ENCODE peak calls at places on chromosomes 11 and 22, in five cellular contexts. One of them, this sample, is unnamed.

GRCh38 chr11:71366076-71366475 is 82.1 kb downstream of the DHCR7 start:
- DNase-seq in trophoblast cell: no peak
- DNase-seq in IMR-90: no peak
- DNase-seq in neuronal stem cell: no peak
- DNase-seq in H1: no peak
- DNase-seq in this sample: no peak

GRCh38 chr22:37739000-37739399 is 42.2 kb downstream of the TRIOBP start:
- DNase-seq in neuronal stem cell: no peak
- DNase-seq in IMR-90: peak
- DNase-seq in H1: no peak
- DNase-seq in trophoblast cell: no peak
- DNase-seq in this sample: peak

GRCh38 chr11:44609783-44610155 is 44.3 kb downstream of the CD82 start:
- DNase-seq in H1: no peak
- DNase-seq in neuronal stem cell: no peak
- DNase-seq in trophoblast cell: no peak
- DNase-seq in IMR-90: no peak
- DNase-seq in this sample: no peak

GRCh38 chr22:17627961-17628303 is 617 bp downstream of the ATP6V1E1 start:
- DNase-seq in trophoblast cell: peak
- DNase-seq in H1: no peak
- DNase-seq in neuronal stem cell: no peak
- DNase-seq in IMR-90: no peak
- DNase-seq in this sample: peak

GRCh38 chr11:17991799-17992433 is 20.9 kb downstream of the SERGEF start:
- DNase-seq in neuronal stem cell: no peak
- DNase-seq in trophoblast cell: peak
- DNase-seq in H1: no peak
- DNase-seq in IMR-90: peak
- DNase-seq in this sample: peak

GRCh38 chr11:19711911-19712280 is 741 bp upstream of the NAV2 start:
- DNase-seq in H1: no peak
- DNase-seq in neuronal stem cell: no peak
- DNase-seq in trophoblast cell: no peak
- DNase-seq in IMR-90: no peak
- DNase-seq in this sample: no peak

GRCh38 chr22:37208401-37209139 is 3.7 kb downstream of the SSTR3 start:
- DNase-seq in IMR-90: no peak
- DNase-seq in neuronal stem cell: no peak
- DNase-seq in trophoblast cell: no peak
- DNase-seq in H1: no peak
- DNase-seq in this sample: no peak

GRCh38 chr11:16412525-16413194 is 56.3 kb upstream of the SOX6 start:
- DNase-seq in IMR-90: no peak
- DNase-seq in H1: no peak
- DNase-seq in trophoblast cell: no peak
- DNase-seq in neuronal stem cell: no peak
- DNase-seq in this sample: no peak

GRCh38 chr11:22433066-22433450 is 94.9 kb downstream of the SLC17A6 start:
- DNase-seq in trophoblast cell: no peak
- DNase-seq in H1: no peak
- DNase-seq in IMR-90: no peak
- DNase-seq in neuronal stem cell: no peak
- DNase-seq in this sample: no peak

GRCh38 chr11:68008381-68009337 is 1.5 kb upstream of the ALDH3B1 start:
- DNase-seq in trophoblast cell: no peak
- DNase-seq in neuronal stem cell: no peak
- DNase-seq in H1: no peak
- DNase-seq in IMR-90: no peak
- DNase-seq in this sample: no peak

GRCh38 chr11:68011046-68011943 is 1.2 kb downstream of the ALDH3B1 start:
- DNase-seq in H1: no peak
- DNase-seq in neuronal stem cell: no peak
- DNase-seq in trophoblast cell: no peak
- DNase-seq in IMR-90: no peak
- DNase-seq in this sample: no peak

GRCh38 chr11:68012044-68012842 is 2.1 kb downstream of the ALDH3B1 start:
- DNase-seq in trophoblast cell: no peak
- DNase-seq in neuronal stem cell: no peak
- DNase-seq in IMR-90: no peak
- DNase-seq in H1: no peak
- DNase-seq in this sample: no peak

GRCh38 chr11:68009391-68010000 is 631 bp upstream of the ALDH3B1 start:
- DNase-seq in IMR-90: peak
- DNase-seq in H1: no peak
- DNase-seq in neuronal stem cell: no peak
- DNase-seq in trophoblast cell: peak
- DNase-seq in this sample: peak

DNA sequence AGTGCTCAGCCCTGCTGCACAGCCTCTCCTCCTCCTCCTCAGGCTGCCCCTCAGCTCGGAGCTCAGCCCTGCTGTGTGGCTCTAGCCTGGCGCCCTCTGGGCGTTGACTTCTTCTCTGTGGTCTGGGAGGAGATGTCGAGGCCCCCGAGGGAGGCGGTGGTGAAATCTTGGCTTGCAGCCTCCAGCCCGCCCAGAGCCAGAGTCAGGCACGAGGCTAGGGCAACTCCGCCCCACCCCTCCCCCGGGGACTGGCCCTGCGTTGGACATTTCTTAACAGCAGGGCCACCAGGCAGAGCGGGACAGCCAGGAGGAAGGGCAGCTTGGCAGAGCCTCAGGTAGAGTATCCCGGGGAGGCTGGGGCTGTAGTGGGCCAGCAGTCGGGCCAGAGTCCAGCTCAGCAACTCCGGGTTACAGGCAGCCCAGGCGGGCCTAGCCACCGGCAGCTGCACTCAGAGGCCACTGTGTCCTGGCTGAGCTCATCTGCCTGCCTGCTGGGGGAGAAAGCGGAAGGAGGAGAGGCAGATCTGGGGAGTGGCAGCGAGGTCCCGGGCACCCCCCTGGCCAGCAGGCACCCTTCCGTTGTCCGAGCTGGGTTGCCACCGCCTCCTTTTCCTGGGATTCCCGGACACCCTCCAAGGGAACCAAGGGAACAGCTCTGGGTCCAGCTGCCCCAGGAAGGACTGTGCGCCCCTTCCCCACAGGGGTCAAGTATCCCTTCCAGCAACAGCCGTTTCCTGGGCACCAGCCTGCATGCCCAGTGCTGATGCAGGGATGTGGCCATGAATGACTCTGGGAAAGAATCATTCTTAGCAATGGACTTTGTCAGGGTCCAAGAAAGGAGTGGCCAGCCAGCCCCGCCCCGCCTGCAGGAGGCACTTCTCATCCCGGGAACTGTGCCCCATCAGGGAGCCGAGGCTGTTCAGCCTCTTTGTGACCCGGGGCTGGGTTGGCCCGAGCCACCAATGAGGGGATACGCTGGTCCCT is at the start of gene ALDH3B1:
- DNase-seq in trophoblast cell: peak
- DNase-seq in H1: no peak
- DNase-seq in IMR-90: peak
- DNase-seq in neuronal stem cell: no peak
- DNase-seq in this sample: peak
- H3K4me3 ChIP-seq in trophoblast cell: no peak
- H3K4me3 ChIP-seq in H1: no peak
- H3K4me3 ChIP-seq in IMR-90: peak
- H3K4me3 ChIP-seq in neuronal stem cell: peak
- H3K4me3 ChIP-seq in this sample: peak

GRCh38 chr22:42699281-42699681 is 21.4 kb downstream of the A4GALT start:
- DNase-seq in trophoblast cell: no peak
- DNase-seq in IMR-90: no peak
- DNase-seq in H1: no peak
- DNase-seq in neuronal stem cell: no peak
- DNase-seq in this sample: no peak
- H3K14ac ChIP-seq in trophoblast cell: no peak
- H3K14ac ChIP-seq in IMR-90: no peak
- H3K14ac ChIP-seq in H1: no peak
- H3K14ac ChIP-seq in neuronal stem cell: peak
- H3K14ac ChIP-seq in this sample: no peak

GRCh38 chr22:49551446-49551845 is 276.2 kb downstream of the BRD1 start:
- DNase-seq in trophoblast cell: no peak
- DNase-seq in IMR-90: no peak
- DNase-seq in H1: no peak
- DNase-seq in neuronal stem cell: no peak
- DNase-seq in this sample: no peak
- H2AK5ac ChIP-seq in trophoblast cell: no peak
- H2AK5ac ChIP-seq in IMR-90: no peak
- H2AK5ac ChIP-seq in H1: no peak
- H2AK5ac ChIP-seq in neuronal stem cell: no peak
- H2AK5ac ChIP-seq in this sample: no peak

GRCh38 chr11:126318642-126319373 is 14.9 kb downstream of the DCPS start:
- DNase-seq in H1: no peak
- DNase-seq in neuronal stem cell: no peak
- DNase-seq in IMR-90: peak
- DNase-seq in trophoblast cell: no peak
- DNase-seq in this sample: peak

GRCh38 chr11:126313826-126314225 is 10.0 kb downstream of the DCPS start:
- DNase-seq in trophoblast cell: no peak
- DNase-seq in IMR-90: no peak
- DNase-seq in H1: no peak
- DNase-seq in neuronal stem cell: no peak
- DNase-seq in this sample: no peak

GRCh38 chr11:126312903-126313460 is 9.1 kb downstream of the DCPS start:
- DNase-seq in neuronal stem cell: no peak
- DNase-seq in H1: no peak
- DNase-seq in IMR-90: no peak
- DNase-seq in trophoblast cell: no peak
- DNase-seq in this sample: no peak

GRCh38 chr11:126319374-126319740 is 15.5 kb downstream of the DCPS start:
- DNase-seq in IMR-90: no peak
- DNase-seq in trophoblast cell: no peak
- DNase-seq in neuronal stem cell: no peak
- DNase-seq in H1: no peak
- DNase-seq in this sample: no peak

GRCh38 chr11:126317681-126318641 is 14.1 kb downstream of the DCPS start:
- DNase-seq in H1: no peak
- DNase-seq in IMR-90: peak
- DNase-seq in trophoblast cell: no peak
- DNase-seq in neuronal stem cell: no peak
- DNase-seq in this sample: peak
- H3K4me3 ChIP-seq in H1: no peak
- H3K4me3 ChIP-seq in IMR-90: peak
- H3K4me3 ChIP-seq in trophoblast cell: peak
- H3K4me3 ChIP-seq in neuronal stem cell: no peak
- H3K4me3 ChIP-seq in this sample: no peak

DNA sequence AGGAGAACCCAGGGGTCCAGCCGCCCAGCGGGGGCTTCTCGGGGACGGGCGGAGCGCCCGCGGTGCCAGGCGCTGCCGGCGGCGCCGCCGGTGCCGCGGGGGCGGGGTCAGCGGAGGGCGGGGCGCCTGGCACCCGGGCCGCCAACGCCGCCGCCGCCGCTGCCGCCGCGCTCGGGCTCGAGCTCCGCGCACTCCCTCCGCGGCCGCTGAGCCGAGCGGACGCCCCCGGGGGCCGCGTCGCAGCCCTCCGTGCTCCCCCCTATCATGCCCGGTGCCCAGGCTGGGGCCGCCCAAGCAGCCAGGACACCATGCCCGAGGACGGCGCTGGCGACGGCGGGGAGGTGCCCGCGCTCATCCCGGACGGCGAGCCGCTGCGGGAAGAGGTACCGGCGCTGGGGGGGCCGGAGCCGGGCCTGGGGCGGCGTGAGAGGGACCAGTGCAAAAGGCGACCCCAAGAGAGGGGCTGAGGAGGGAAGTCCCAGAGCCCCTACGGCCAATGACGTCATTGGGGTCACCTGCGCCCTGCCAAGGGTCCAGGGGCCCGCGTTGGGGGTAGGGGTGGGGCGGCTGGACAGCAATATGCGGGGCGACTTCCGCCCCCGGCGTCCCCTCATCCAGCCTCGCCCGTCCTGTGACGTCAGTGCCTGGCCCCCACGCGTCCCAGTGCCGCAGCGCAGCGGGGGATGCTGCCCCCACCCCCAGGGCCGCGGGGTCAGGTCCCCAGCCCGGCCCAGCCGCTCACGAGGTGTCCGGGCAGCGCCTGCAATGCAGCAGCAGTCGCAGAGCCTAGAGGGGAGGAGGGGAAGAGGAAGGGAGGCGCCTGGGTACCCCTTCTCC is at the start of gene TMEM151A:
- DNase-seq in H1: no peak
- DNase-seq in IMR-90: no peak
- DNase-seq in trophoblast cell: no peak
- DNase-seq in neuronal stem cell: no peak
- DNase-seq in this sample: no peak
- H3K14ac ChIP-seq in H1: no peak
- H3K14ac ChIP-seq in IMR-90: no peak
- H3K14ac ChIP-seq in trophoblast cell: no peak
- H3K14ac ChIP-seq in neuronal stem cell: peak
- H3K14ac ChIP-seq in this sample: no peak

DNA sequence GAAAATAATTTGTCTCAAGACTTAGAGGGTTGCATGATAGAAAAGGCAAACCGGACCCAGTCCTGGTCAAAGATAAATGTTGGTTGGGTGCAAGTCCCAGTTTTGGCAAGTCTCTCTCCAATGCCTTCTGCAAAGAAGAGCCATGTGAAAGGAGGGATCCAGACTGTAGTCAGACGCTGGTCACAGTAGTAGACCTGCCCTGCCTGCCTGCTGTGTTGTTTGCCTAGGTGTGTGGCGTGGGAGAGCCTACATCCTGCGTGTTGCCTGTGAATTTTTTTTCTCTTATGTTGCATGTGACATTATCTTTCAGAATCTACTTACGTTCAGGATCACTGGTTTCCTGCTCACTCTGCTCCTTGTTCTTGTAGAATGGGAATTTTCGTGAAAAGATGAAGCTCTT is 197.6 kb upstream of the CCDC90B start:
- DNase-seq in H1: no peak
- DNase-seq in neuronal stem cell: no peak
- DNase-seq in IMR-90: no peak
- DNase-seq in trophoblast cell: no peak
- DNase-seq in this sample: no peak
- H2AK5ac ChIP-seq in H1: peak
- H2AK5ac ChIP-seq in neuronal stem cell: no peak
- H2AK5ac ChIP-seq in IMR-90: no peak
- H2AK5ac ChIP-seq in trophoblast cell: no peak
- H2AK5ac ChIP-seq in this sample: no peak

GRCh38 chr11:95242202-95242989 is 11.4 kb upstream of the SESN3 start:
- DNase-seq in neuronal stem cell: no peak
- DNase-seq in IMR-90: no peak
- DNase-seq in H1: no peak
- DNase-seq in trophoblast cell: no peak
- DNase-seq in this sample: no peak
- H3K4me3 ChIP-seq in neuronal stem cell: no peak
- H3K4me3 ChIP-seq in IMR-90: no peak
- H3K4me3 ChIP-seq in H1: no peak
- H3K4me3 ChIP-seq in trophoblast cell: no peak
- H3K4me3 ChIP-seq in this sample: no peak

GRCh38 chr11:124875943-124876817 is 10.9 kb downstream of the ROBO3 start:
- DNase-seq in neuronal stem cell: peak
- DNase-seq in H1: peak
- DNase-seq in trophoblast cell: peak
- DNase-seq in IMR-90: peak
- DNase-seq in this sample: peak

GRCh38 chr11:124877631-124878496 is 12.6 kb downstream of the ROBO3 start:
- DNase-seq in trophoblast cell: no peak
- DNase-seq in H1: no peak
- DNase-seq in IMR-90: no peak
- DNase-seq in neuronal stem cell: no peak
- DNase-seq in this sample: no peak

GRCh38 chr11:124875401-124875800 is 10.2 kb downstream of the ROBO3 start:
- DNase-seq in trophoblast cell: no peak
- DNase-seq in H1: no peak
- DNase-seq in IMR-90: no peak
- DNase-seq in neuronal stem cell: no peak
- DNase-seq in this sample: no peak

GRCh38 chr11:124878497-124879228 is 13.4 kb downstream of the ROBO3 start:
- DNase-seq in trophoblast cell: no peak
- DNase-seq in IMR-90: no peak
- DNase-seq in H1: no peak
- DNase-seq in neuronal stem cell: no peak
- DNase-seq in this sample: no peak

GRCh38 chr11:124876818-124877630 is 11.8 kb downstream of the ROBO3 start:
- DNase-seq in trophoblast cell: no peak
- DNase-seq in H1: no peak
- DNase-seq in neuronal stem cell: no peak
- DNase-seq in IMR-90: no peak
- DNase-seq in this sample: no peak
- H3K14ac ChIP-seq in trophoblast cell: no peak
- H3K14ac ChIP-seq in H1: no peak
- H3K14ac ChIP-seq in neuronal stem cell: no peak
- H3K14ac ChIP-seq in IMR-90: peak
- H3K14ac ChIP-seq in this sample: no peak